ENCODE peak calls at places on chromosome 12, in six cellular contexts. K is fibroblast of lung, D is breast epithelium, I is thoracic aorta, L is colonic mucosa, E is A549. U is an unnamed sample.

GRCh38 chr12:62210422-62210821 is 49.8 kb upstream of the USP15 start:
- DNase-seq in K (peak; percentile 27), D (no peak), I (no peak), L (no peak), E (peak; percentile 71), U (no peak)

GRCh38 chr12:67070307-67070600 is 198.9 kb upstream of the CAND1 start:
- DNase-seq in K (no peak), D (no peak), I (no peak), L (no peak), E (no peak), U (no peak)

GRCh38 chr12:27785882-27786570 is 6.0 kb upstream of the MANSC4 start:
- DNase-seq in K (peak; percentile 78), D (no peak), I (no peak), L (no peak), E (no peak), U (no peak)

GRCh38 chr12:121611306-121611705 is 15.0 kb upstream of the ORAI1 start:
- DNase-seq in K (no peak), D (no peak), I (no peak), L (no peak), E (no peak), U (no peak)

GRCh38 chr12:105992849-105993740 is 145.7 kb downstream of the NUAK1 start:
- DNase-seq in K (peak; percentile 95), D (no peak), I (no peak), L (no peak), E (no peak), U (no peak)

GRCh38 chr12:3371018-3371417 is 120.0 kb upstream of the PRMT8 start:
- DNase-seq in K (no peak), D (no peak), I (no peak), L (no peak), E (no peak), U (no peak)

GRCh38 chr12:127293507-127294310 is 973.3 kb upstream of the TMEM132C start:
- DNase-seq in K (peak; percentile 50), D (no peak), I (no peak), L (peak; percentile 40), E (peak; percentile 57), U (no peak)

GRCh38 chr12:53999596-54000104 is 311 bp upstream of the HOXC9 start:
- DNase-seq in K (no peak), D (peak; percentile 64), I (no peak), L (no peak), E (peak; percentile 92), U (no peak)

GRCh38 chr12:88298761-88299242 is 156.7 kb downstream of the TMTC3 start:
- DNase-seq in K (peak; percentile 99), D (no peak), I (no peak), L (no peak), E (peak; percentile 73), U (no peak)

GRCh38 chr12:117622741-117623140 is 261.3 kb upstream of the NOS1 start:
- DNase-seq in K (peak; percentile 3), D (no peak), I (no peak), L (no peak), E (no peak), U (no peak)

GRCh38 chr12:69985656-69986055 is 160.6 kb downstream of the MYRFL start:
- DNase-seq in K (no peak), D (no peak), I (no peak), L (peak; percentile 52), E (peak; percentile 50), U (no peak)

GRCh38 chr12:127271776-127272175 is 995.2 kb upstream of the TMEM132C start:
- DNase-seq in K (no peak), D (no peak), I (no peak), L (no peak), E (no peak), U (no peak)

GRCh38 chr12:26976687-26977086 is 37.5 kb downstream of the TM7SF3 start:
- DNase-seq in K (no peak), D (no peak), I (no peak), L (no peak), E (no peak), U (no peak)

GRCh38 chr12:116048886-116049285 is 228.6 kb downstream of the MED13L start:
- DNase-seq in K (peak; percentile 10), D (no peak), I (no peak), L (no peak), E (no peak), U (no peak)

GRCh38 chr12:39272934-39273770 is 169.8 kb downstream of the KIF21A start:
- DNase-seq in K (peak; percentile 39), D (no peak), I (no peak), L (peak; percentile 45), E (peak; percentile 48), U (no peak)

GRCh38 chr12:57389033-57389432 is 41.8 kb downstream of the R3HDM2 start:
- DNase-seq in K (peak; percentile 92), D (no peak), I (no peak), L (no peak), E (peak; percentile 81), U (no peak)

GRCh38 chr12:65830305-65830704 is 6.0 kb downstream of the HMGA2 start:
- DNase-seq in K (peak; percentile 28), D (no peak), I (no peak), L (no peak), E (no peak), U (no peak)

GRCh38 chr12:70609739-70610491 is 27.3 kb downstream of the PTPRB start:
- DNase-seq in K (peak; percentile 42), D (no peak), I (no peak), L (peak; percentile 75), E (peak; percentile 22), U (no peak)

GRCh38 chr12:47824198-47824597 is 4.5 kb upstream of the HDAC7 start:
- DNase-seq in K (no peak), D (no peak), I (no peak), L (no peak), E (no peak), U (no peak)

GRCh38 chr12:26668230-26668629 is 164.8 kb downstream of the ITPR2 start:
- DNase-seq in K (no peak), D (no peak), I (no peak), L (no peak), E (no peak), U (no peak)

GRCh38 chr12:34379142-34379541 is 356.8 kb downstream of the ALG10 start:
- DNase-seq in K (no peak), D (no peak), I (no peak), L (no peak), E (no peak), U (no peak)
- H3K9me3 ChIP-seq in K (no peaks in the 10 kb centered on the region), D (peaks cover 100% of the 10 kb centered on the region), I (no peaks in the 10 kb centered on the region), L (no peaks in the 10 kb centered on the region), E (no peaks in the 10 kb centered on the region), U (no peaks in the 10 kb centered on the region)

GRCh38 chr12:125583071-125583470 is 517.8 kb downstream of the AACS start:
- DNase-seq in K (no peak), D (no peak), I (no peak), L (no peak), E (no peak), U (no peak)
- H3K9me3 ChIP-seq in K (no peaks in the 10 kb centered on the region), D (peaks cover 22% of the 10 kb centered on the region), I (peaks cover 3% of the 10 kb centered on the region), L (no peaks in the 10 kb centered on the region), E (no peaks in the 10 kb centered on the region), U (no peaks in the 10 kb centered on the region)

GRCh38 chr12:16021026-16021425 is 109.9 kb downstream of the DERA start:
- DNase-seq in K (no peak), D (no peak), I (no peak), L (no peak), E (no peak), U (no peak)

GRCh38 chr12:16012086-16012485 is 101.0 kb downstream of the DERA start:
- DNase-seq in K (peak; percentile 64), D (no peak), I (no peak), L (no peak), E (no peak), U (no peak)

GRCh38 chr12:16020034-16020433 is 108.9 kb downstream of the DERA start:
- DNase-seq in K (no peak), D (no peak), I (no peak), L (no peak), E (no peak), U (no peak)

GRCh38 chr12:16019131-16019530 is 108.0 kb downstream of the DERA start:
- DNase-seq in K (peak; percentile 68), D (no peak), I (no peak), L (no peak), E (no peak), U (no peak)

GRCh38 chr12:16016748-16017147 is 105.6 kb downstream of the DERA start:
- DNase-seq in K (no peak), D (no peak), I (no peak), L (no peak), E (no peak), U (no peak)
- H3K9me3 ChIP-seq in K (no peaks in the 10 kb centered on the region), D (peaks cover 23% of the 10 kb centered on the region), I (no peaks in the 10 kb centered on the region), L (no peaks in the 10 kb centered on the region), E (peaks cover 15% of the 10 kb centered on the region), U (peaks cover 4% of the 10 kb centered on the region)

GRCh38 chr12:38160318-38161122 is 156.1 kb upstream of the ALG10B start:
- DNase-seq in K (no peak), D (no peak), I (no peak), L (no peak), E (no peak), U (no peak)
- H3K9me3 ChIP-seq in K (no peaks in the 10 kb centered on the region), D (peaks cover 20% of the 10 kb centered on the region), I (no peaks in the 10 kb centered on the region), L (no peaks in the 10 kb centered on the region), E (no peaks in the 10 kb centered on the region), U (no peaks in the 10 kb centered on the region)

DNA sequence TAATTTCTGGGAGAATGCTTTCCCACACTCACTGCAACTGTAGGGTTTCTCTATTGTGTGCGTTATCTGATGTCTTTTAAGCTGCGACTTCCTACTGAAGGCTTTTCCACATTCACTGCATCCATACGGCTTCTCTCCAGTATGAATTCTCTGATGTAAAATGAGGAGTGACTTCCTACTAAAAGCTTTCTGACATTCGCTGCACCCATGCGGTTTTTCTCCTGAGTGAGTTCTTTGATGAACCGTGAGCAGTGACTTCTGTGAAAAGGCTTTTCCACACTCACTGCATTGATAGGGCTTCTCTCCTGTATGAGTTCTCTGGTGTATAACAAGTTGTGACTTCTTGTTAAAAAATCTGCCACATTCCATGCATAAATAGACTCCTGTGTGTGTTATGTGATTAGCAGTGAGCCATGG is 29.7 kb downstream of the ZNF605 start:
- DNase-seq in K (no peak), D (no peak), I (no peak), L (no peak), E (no peak), U (no peak)
- H3K9me3 ChIP-seq in K (peaks cover 12% of the 10 kb centered on the region), D (peaks cover 100% of the 10 kb centered on the region), I (peaks cover 99% of the 10 kb centered on the region), L (peaks cover 32% of the 10 kb centered on the region), E (peaks cover 98% of the 10 kb centered on the region), U (peaks cover 71% of the 10 kb centered on the region)

GRCh38 chr12:38120438-38120837 is 196.1 kb upstream of the ALG10B start:
- DNase-seq in K (no peak), D (no peak), I (no peak), L (no peak), E (no peak), U (no peak)

GRCh38 chr12:38118632-38119031 is 197.9 kb upstream of the ALG10B start:
- DNase-seq in K (no peak), D (no peak), I (no peak), L (no peak), E (no peak), U (no peak)

GRCh38 chr12:38124247-38125012 is 192.1 kb upstream of the ALG10B start:
- DNase-seq in K (no peak), D (no peak), I (no peak), L (peak; percentile 46), E (peak; percentile 88), U (no peak)

GRCh38 chr12:38123566-38124246 is 192.9 kb upstream of the ALG10B start:
- DNase-seq in K (no peak), D (no peak), I (no peak), L (no peak), E (no peak), U (no peak)
- H3K9me3 ChIP-seq in K (no peaks in the 10 kb centered on the region), D (peaks cover 5% of the 10 kb centered on the region), I (no peaks in the 10 kb centered on the region), L (no peaks in the 10 kb centered on the region), E (peaks cover 2% of the 10 kb centered on the region), U (no peaks in the 10 kb centered on the region)

GRCh38 chr12:133010657-133011297 is 24.6 kb downstream of the ZNF26 start:
- DNase-seq in K (no peak), D (no peak), I (no peak), L (no peak), E (peak; percentile 54), U (no peak)
- H3K9me3 ChIP-seq in K (peaks cover 13% of the 10 kb centered on the region), D (peaks cover 99% of the 10 kb centered on the region), I (peaks cover 95% of the 10 kb centered on the region), L (peaks cover 13% of the 10 kb centered on the region), E (peaks cover 95% of the 10 kb centered on the region), U (peaks cover 76% of the 10 kb centered on the region)

U was measured in T-helper 17 cell.